ENCODE peak calls at places on chromosome 11, in seven cellular contexts. D is right cardiac atrium; S is dorsolateral prefrontal cortex; A is colonic mucosa; K is thoracic aorta; G is CD8-positive, alpha-beta memory T cell; W is heart right ventricle. U is an unnamed sample.

GRCh38 chr11:121086866-121087265 is 14.2 kb upstream of the TECTA start:
- DNase-seq in K (no peak), G (no peak), S (no peak), D (no peak), A (no peak), W (no peak), U (no peak)

GRCh38 chr11:68256331-68256741 is 15.4 kb downstream of the C11orf24 start:
- DNase-seq in A (no peak), K (no peak), S (no peak), W (no peak), G (no peak), D (peak), U (no peak)

GRCh38 chr11:2886191-2886894 is 768 bp upstream of the CDKN1C start:
- DNase-seq in A (no peak), D (peak), K (no peak), S (no peak), W (peak), G (no peak), U (no peak)

GRCh38 chr11:12279672-12280108 is 97.7 kb upstream of the PARVA start:
- DNase-seq in S (no peak), K (no peak), G (no peak), D (no peak), W (no peak), A (peak), U (no peak)

GRCh38 chr11:17519031-17519430 is 25.2 kb downstream of the USH1C start:
- DNase-seq in A (no peak), W (no peak), D (no peak), G (no peak), K (no peak), S (no peak), U (no peak)

GRCh38 chr11:88569342-88569741 is 231.8 kb upstream of the CTSC start:
- DNase-seq in W (no peak), D (no peak), K (no peak), S (no peak), A (no peak), G (no peak), U (no peak)

GRCh38 chr11:18493310-18493709 is 33.4 kb downstream of the TSG101 start:
- DNase-seq in A (no peak), S (no peak), W (no peak), G (no peak), D (no peak), K (no peak), U (peak)

GRCh38 chr11:78325274-78325781 is 92.3 kb downstream of the GAB2 start:
- DNase-seq in W (no peak), S (no peak), D (no peak), K (no peak), A (no peak), G (no peak), U (no peak)

GRCh38 chr11:131668867-131669780 is 298.7 kb downstream of the NTM start:
- DNase-seq in S (no peak), D (peak), A (peak), W (no peak), K (no peak), G (no peak), U (peak)

GRCh38 chr11:13105237-13105844 is 96.2 kb downstream of the RASSF10 start:
- DNase-seq in D (no peak), A (peak), K (no peak), W (peak), S (no peak), G (no peak), U (peak)

GRCh38 chr11:20050551-20051333 is 109.5 kb downstream of the DBX1 start:
- DNase-seq in A (no peak), W (no peak), S (no peak), K (no peak), G (no peak), D (no peak), U (no peak)

GRCh38 chr11:111417766-111418435 is 38.8 kb upstream of the POU2AF1 start:
- DNase-seq in D (no peak), W (peak), A (peak), G (no peak), K (no peak), S (no peak), U (peak)

GRCh38 chr11:66275396-66275795 is 2.6 kb upstream of the CNIH2 start:
- DNase-seq in D (peak), W (no peak), G (no peak), A (no peak), S (no peak), K (no peak), U (no peak)

GRCh38 chr11:124753207-124753606 is 1.2 kb upstream of the VSIG2 start:
- DNase-seq in K (no peak), S (no peak), D (no peak), A (no peak), G (no peak), W (no peak), U (no peak)

GRCh38 chr11:119055901-119056300 is 1.1 kb downstream of the HYOU1 start:
- DNase-seq in G (no peak), A (no peak), W (no peak), K (no peak), S (no peak), D (no peak), U (no peak)

GRCh38 chr11:10893713-10894112 is 35.9 kb upstream of the ZBED5 start:
- DNase-seq in A (no peak), D (no peak), S (no peak), W (no peak), G (no peak), K (no peak), U (peak)

GRCh38 chr11:28834877-28835276 is 726.7 kb downstream of the METTL15 start:
- DNase-seq in D (no peak), W (no peak), G (no peak), A (no peak), S (no peak), K (no peak), U (no peak)

GRCh38 chr11:34594603-34595002 is 26.3 kb upstream of the EHF start:
- DNase-seq in A (no peak), W (no peak), K (no peak), D (no peak), S (no peak), G (no peak), U (no peak)

GRCh38 chr11:116126540-116126939 is 622.3 kb upstream of the CADM1 start:
- DNase-seq in A (no peak), S (no peak), D (no peak), W (no peak), K (no peak), G (no peak), U (no peak)

GRCh38 chr11:76625787-76626186 is 44.8 kb downstream of the LRRC32 start:
- DNase-seq in D (no peak), W (no peak), K (no peak), G (no peak), S (no peak), A (no peak), U (no peak)

GRCh38 chr11:31655483-31655882 is 145.9 kb downstream of the ELP4 start:
- DNase-seq in D (no peak), W (no peak), A (no peak), K (no peak), G (no peak), S (no peak), U (no peak)

GRCh38 chr11:35305670-35306382 is 113.5 kb downstream of the SLC1A2 start:
- DNase-seq in W (no peak), G (no peak), A (peak), D (no peak), K (no peak), S (no peak), U (peak)

GRCh38 chr11:59992420-59992819 is 24.6 kb upstream of the OOSP4B start:
- DNase-seq in W (no peak), A (no peak), K (no peak), S (no peak), G (no peak), D (no peak), U (no peak)

GRCh38 chr11:10606536-10607208 is 38.2 kb upstream of the LYVE1 start:
- DNase-seq in W (no peak), D (no peak), S (no peak), K (no peak), A (peak), G (no peak), U (no peak)

GRCh38 chr11:31397239-31397834 is 27.7 kb downstream of the DNAJC24 start:
- DNase-seq in W (no peak), S (no peak), A (no peak), D (no peak), K (no peak), G (no peak), U (peak)

GRCh38 chr11:115939726-115940421 is 435.7 kb upstream of the CADM1 start:
- DNase-seq in A (no peak), G (no peak), K (no peak), W (no peak), D (no peak), S (no peak), U (peak)

GRCh38 chr11:115477410-115477809 is 26.8 kb downstream of the CADM1 start:
- DNase-seq in G (no peak), W (no peak), A (no peak), D (no peak), S (no peak), K (no peak), U (no peak)

GRCh38 chr11:75781296-75781695 is 12.7 kb downstream of the DGAT2 start:
- DNase-seq in A (no peak), W (no peak), D (no peak), S (no peak), G (no peak), K (no peak), U (no peak)

GRCh38 chr11:92751594-92751993 is 217.9 kb upstream of the MTNR1B start:
- DNase-seq in A (no peak), S (no peak), G (no peak), D (no peak), W (no peak), K (no peak), U (no peak)

GRCh38 chr11:10688401-10688800 is 5.2 kb downstream of the IRAG1 start:
- DNase-seq in S (no peak), A (no peak), G (no peak), D (no peak), K (no peak), W (no peak), U (no peak)

GRCh38 chr11:15675683-15676082 is 561.0 kb downstream of the INSC start:
- DNase-seq in A (no peak), D (no peak), K (no peak), G (no peak), S (no peak), W (no peak), U (no peak)

GRCh38 chr11:47179655-47179991 is 2.9 kb upstream of the ARFGAP2 start:
- DNase-seq in S (no peak), A (no peak), D (no peak), K (no peak), G (no peak), W (no peak), U (peak)

GRCh38 chr11:2940166-2940929 is 11.1 kb upstream of the PHLDA2 start:
- DNase-seq in D (peak), W (no peak), S (no peak), K (no peak), G (no peak), A (peak), U (peak)

GRCh38 chr11:59285716-59286260 is 72.9 kb upstream of the OR5AN1 start:
- DNase-seq in W (no peak), S (no peak), G (no peak), D (no peak), K (no peak), A (no peak), U (no peak)

GRCh38 chr11:64139045-64139444 is 26.9 kb downstream of the MACROD1 start:
- DNase-seq in D (peak), W (no peak), G (no peak), A (no peak), S (no peak), K (no peak), U (no peak)

GRCh38 chr11:103867481-103867880 is 169.0 kb upstream of the DDI1 start:
- DNase-seq in W (no peak), A (no peak), K (no peak), S (no peak), D (no peak), G (no peak), U (no peak)

DNA sequence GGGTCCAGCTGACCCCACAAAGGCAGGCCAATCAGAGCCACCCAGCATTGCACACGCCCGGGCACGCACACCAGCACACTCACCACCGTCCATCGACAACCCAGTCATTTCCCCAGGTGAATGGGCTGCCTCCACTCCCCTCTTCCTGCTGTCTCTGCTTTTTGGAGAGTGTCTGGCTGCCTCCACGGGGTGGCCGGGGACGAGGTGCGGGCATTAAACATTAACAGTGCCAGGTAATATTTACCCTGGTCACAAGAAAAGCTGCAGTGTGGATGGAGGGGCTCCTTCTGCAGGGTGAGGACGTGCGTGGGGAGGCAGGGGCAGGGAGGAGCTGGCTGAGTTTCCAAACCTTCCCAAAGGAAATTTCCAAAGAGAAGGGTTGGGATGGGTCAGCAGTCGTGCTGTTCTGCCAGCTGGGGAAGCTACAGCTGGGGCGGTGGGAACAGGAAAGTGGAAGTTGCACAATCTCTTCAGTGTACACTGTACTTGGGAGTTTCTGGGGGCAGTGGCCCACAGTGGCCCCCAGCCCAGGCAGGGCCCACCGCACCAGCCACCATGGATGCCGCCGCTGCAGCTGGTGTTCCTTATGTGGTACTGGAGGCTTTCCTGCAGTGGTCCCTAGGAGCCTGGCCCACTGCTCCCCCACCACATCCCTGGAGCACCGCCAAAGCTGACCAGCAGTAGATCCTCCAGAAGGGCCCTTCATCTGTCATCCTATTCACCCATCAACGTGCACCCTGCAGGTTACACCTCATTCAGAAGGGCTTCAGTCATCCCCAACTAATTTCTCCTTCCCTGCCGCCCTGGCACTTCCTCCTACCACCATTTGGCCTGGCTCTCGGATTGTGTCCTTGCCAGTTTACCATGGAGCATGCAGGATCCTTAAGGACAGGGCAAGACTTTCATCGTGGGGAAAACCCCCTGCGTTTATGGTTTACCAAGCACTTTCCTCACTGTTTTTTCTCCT is at the start of gene FXYD2:
- DNase-seq in S (peak), K (no peak), G (no peak), D (peak), A (no peak), W (peak), U (no peak)
- H3K4me3 ChIP-seq in S (no peak), K (no peak), G (no peak), D (no peak), A (no peak), W (no peak), U (no peak)

GRCh38 chr11:1861435-1862411 is 8.8 kb downstream of the LSP1 start:
- DNase-seq in S (no peak), G (no peak), W (no peak), D (no peak), K (no peak), A (no peak), U (no peak)

GRCh38 chr11:1863352-1864215 is 10.7 kb downstream of the LSP1 start:
- DNase-seq in D (peak), W (peak), A (peak), G (no peak), S (no peak), K (peak), U (no peak)

GRCh38 chr11:1864831-1865665 is 12.2 kb downstream of the LSP1 start:
- DNase-seq in G (no peak), A (no peak), K (no peak), S (no peak), D (peak), W (no peak), U (no peak)

GRCh38 chr11:1864216-1864615 is 11.3 kb downstream of the LSP1 start:
- DNase-seq in W (no peak), S (no peak), G (no peak), K (no peak), D (peak), A (no peak), U (no peak)

DNA sequence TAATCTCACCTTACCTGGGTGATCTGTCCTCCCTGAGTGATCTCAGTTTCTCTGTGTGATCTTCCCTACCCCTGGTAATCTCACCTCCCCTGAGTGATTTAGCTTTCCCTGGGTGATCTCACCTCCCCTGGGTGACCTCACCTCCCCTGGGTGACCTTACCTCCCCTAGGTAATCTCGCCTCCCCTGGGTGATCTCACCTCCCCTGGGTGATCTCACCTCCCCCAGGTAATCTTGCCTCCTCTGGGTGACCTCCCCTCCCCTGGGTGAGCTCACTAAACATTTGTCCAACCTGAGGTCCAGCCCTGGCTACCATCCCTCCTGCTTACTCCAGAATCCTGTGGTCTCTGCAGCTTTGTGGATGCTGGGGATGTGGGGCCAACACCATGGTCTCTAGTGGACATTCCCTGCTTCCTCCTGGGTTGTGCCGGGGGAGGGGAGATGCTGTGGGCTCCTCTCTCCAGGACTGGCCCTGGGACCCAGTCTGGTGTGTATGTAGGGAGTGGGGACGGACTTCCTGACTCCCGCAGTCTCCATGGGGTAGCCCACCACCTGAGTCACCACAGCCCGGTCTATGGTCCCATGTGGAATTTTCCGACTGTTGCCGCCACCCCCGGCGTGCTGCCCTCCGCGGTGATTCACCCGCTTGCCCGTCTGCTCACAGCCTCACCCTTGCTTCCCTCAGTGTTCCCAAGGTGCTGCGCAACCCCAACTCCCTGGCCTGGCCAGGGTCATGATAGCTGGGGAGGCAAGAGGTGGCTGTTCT is 9.9 kb downstream of the LSP1 start:
- DNase-seq in W (no peak), G (no peak), A (no peak), S (no peak), K (no peak), D (peak), U (no peak)
- H3K27ac ChIP-seq in W (peak), G (no peak), A (peak), S (no peak), K (peak), D (no peak), U (peak)

DNA sequence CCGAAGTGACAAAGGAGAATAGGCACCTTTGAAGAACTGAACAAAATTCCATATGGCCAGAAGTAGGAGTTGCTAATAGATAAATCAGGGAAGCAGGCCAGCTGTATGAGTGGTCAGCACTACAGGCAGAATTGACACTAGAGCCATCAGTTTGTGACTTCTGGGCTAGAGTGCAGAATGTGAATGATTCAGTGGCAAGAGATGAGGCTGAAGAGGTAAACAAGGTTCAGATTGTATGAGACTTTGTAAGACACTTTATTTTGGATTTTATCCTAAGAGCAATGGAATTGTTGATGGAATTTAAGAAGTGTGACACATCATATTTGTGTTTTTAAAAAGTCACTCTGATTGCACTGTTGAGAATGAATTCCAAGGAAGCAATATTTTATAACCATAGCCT is 12.9 kb downstream of the BIRC3 start:
- DNase-seq in G (no peak), A (no peak), W (no peak), K (no peak), S (no peak), D (no peak), U (no peak)
- H3K4me3 ChIP-seq in G (no peak), A (no peak), W (no peak), K (no peak), S (no peak), D (no peak), U (no peak)

GRCh38 chr11:57368106-57368826 is 12.7 kb downstream of the PRG3 start:
- DNase-seq in G (no peak), K (no peak), A (no peak), W (no peak), S (no peak), D (no peak), U (no peak)
- H3K27ac ChIP-seq in G (no peak), K (no peak), A (no peak), W (no peak), S (no peak), D (no peak), U (no peak)